ENCODE peak calls at places on chromosomes 16 and 17, in ten cellular contexts. J, W, I, Q, E, P, X, U, R and T are unnamed samples.
A peak's percentile ranks its signal among the peaks of the same experiment; 100 is the strongest.

GRCh38 chr16:15993541-15993940 is 44.1 kb downstream of the ABCC1 start:
- DNase-seq in X (no peak), I (no peak), J (no peak), P (no peak), E (no peak), W (no peak), Q (no peak), R (no peak), U (no peak), T (no peak)

GRCh38 chr17:9247401-9247938 is 226.2 kb downstream of the NTN1 start:
- DNase-seq in R (no peak), Q (no peak), I (no peak), U (no peak), E (no peak), J (no peak), W (no peak), X (no peak), P (no peak), T (no peak)

GRCh38 chr17:76501018-76501826 is at the start of gene RHBDF2:
- DNase-seq in U (peak; percentile 71), E (peak; percentile 34), Q (peak; percentile 35), W (peak; percentile 96), P (peak; percentile 91), I (peak; percentile 88), J (peak; percentile 44), X (peak; percentile 86), R (no peak), T (peak; percentile 95)

GRCh38 chr17:835263-835662 is 53.1 kb downstream of the MRM3 start:
- DNase-seq in R (no peak), X (peak; percentile 43), U (no peak), I (no peak), Q (no peak), W (peak; percentile 91), E (no peak), J (peak; percentile 99), P (no peak), T (no peak)

GRCh38 chr16:72838999-72839398 is 208.9 kb downstream of the ZFHX3 start:
- DNase-seq in P (no peak), I (no peak), U (no peak), E (no peak), Q (no peak), J (no peak), W (no peak), X (no peak), R (no peak), T (no peak)

GRCh38 chr16:2826591-2827480 is 3.3 kb upstream of the ZG16B start:
- DNase-seq in U (no peak), W (no peak), I (no peak), J (no peak), R (no peak), X (no peak), P (no peak), Q (no peak), E (no peak), T (no peak)

GRCh38 chr16:66311306-66311705 is 55.2 kb upstream of the CDH5 start:
- DNase-seq in W (no peak), J (no peak), R (no peak), I (no peak), E (no peak), Q (no peak), X (no peak), P (no peak), U (no peak), T (no peak)

GRCh38 chr17:17613708-17614114 is 22.2 kb upstream of the PEMT start:
- DNase-seq in I (peak; percentile 46), W (peak; percentile 80), R (no peak), X (peak; percentile 65), E (peak; percentile 88), P (peak; percentile 13), Q (no peak), U (peak; percentile 58), J (peak; percentile 56), T (peak; percentile 75)

GRCh38 chr16:72876221-72876620 is 171.7 kb downstream of the ZFHX3 start:
- DNase-seq in J (peak; percentile 50), R (no peak), U (no peak), E (no peak), Q (no peak), P (no peak), I (peak; percentile 83), X (peak; percentile 34), W (no peak), T (no peak)

GRCh38 chr16:66335704-66336329 is 30.7 kb upstream of the CDH5 start:
- DNase-seq in Q (peak; percentile 47), U (no peak), R (no peak), X (no peak), I (peak; percentile 55), W (peak; percentile 56), E (no peak), P (no peak), J (no peak), T (no peak)

GRCh38 chr17:50864747-50865059 is 1.5 kb downstream of the TOB1 start:
- DNase-seq in Q (no peak), E (no peak), X (no peak), W (no peak), R (no peak), I (no peak), J (no peak), P (no peak), U (no peak), T (no peak)

GRCh38 chr17:78104540-78104941 is 24.0 kb downstream of the TMC6 start:
- DNase-seq in X (no peak), U (no peak), W (no peak), R (no peak), J (no peak), E (no peak), Q (no peak), I (no peak), P (no peak), T (no peak)